ENCODE peak calls at places on chromosomes 2 and 18, in four cellular contexts. W is fibroblast of pulmonary artery, L is PC-3, O is HFFc6. I is an unnamed sample.

GRCh38 chr2:199979398-199979797 is 24.0 kb downstream of the MAIP1 start:
- DNase-seq in W (no peak), L (no peak), O (no peak), I (no peak)

GRCh38 chr2:227324671-227325055 is 388 bp upstream of the MFF start:
- DNase-seq in W (no peak), L (no peak), O (no peak), I (no peak)

GRCh38 chr2:201972621-201973255 is 60.9 kb upstream of the FZD7 start:
- DNase-seq in W (no peak), L (no peak), O (no peak), I (no peak)

GRCh38 chr2:33134086-33134763 is 187.5 kb downstream of the LTBP1 start:
- DNase-seq in W (peak), L (peak), O (peak), I (peak)

GRCh38 chr18:36399055-36399454 is 101.5 kb downstream of the FHOD3 start:
- DNase-seq in W (no peak), L (no peak), O (no peak), I (peak)

GRCh38 chr2:151851761-151852160 is 23.5 kb upstream of the ARL5A start:
- DNase-seq in W (no peak), L (peak), O (no peak), I (no peak)

GRCh38 chr2:241234962-241235361 is 46.5 kb downstream of the ANO7 start:
- DNase-seq in W (no peak), L (no peak), O (no peak), I (no peak)

GRCh38 chr2:101619191-101619591 is 78.3 kb upstream of the MAP4K4 start:
- DNase-seq in W (no peak), L (no peak), O (no peak), I (peak)

GRCh38 chr2:168935810-168936581 is 34.9 kb downstream of the G6PC2 start:
- DNase-seq in W (peak), L (peak), O (peak), I (peak)

GRCh38 chr2:48530033-48530804 is at the start of gene STON1:
- DNase-seq in W (peak), L (peak), O (no peak), I (no peak)

GRCh38 chr2:37648316-37649011 is 23.0 kb downstream of the CDC42EP3 start:
- DNase-seq in W (peak), L (no peak), O (no peak), I (no peak)
- TF ChIP-seq CTCF in W (peak), L (no peak), O (peak), I (no peak)

GRCh38 chr2:232315049-232315922 is 63.3 kb upstream of the ALPP start:
- DNase-seq in W (peak), L (peak), O (peak), I (peak)
- TF ChIP-seq CTCF in W (peak), L (no peak), O (no peak), I (peak)

DNA sequence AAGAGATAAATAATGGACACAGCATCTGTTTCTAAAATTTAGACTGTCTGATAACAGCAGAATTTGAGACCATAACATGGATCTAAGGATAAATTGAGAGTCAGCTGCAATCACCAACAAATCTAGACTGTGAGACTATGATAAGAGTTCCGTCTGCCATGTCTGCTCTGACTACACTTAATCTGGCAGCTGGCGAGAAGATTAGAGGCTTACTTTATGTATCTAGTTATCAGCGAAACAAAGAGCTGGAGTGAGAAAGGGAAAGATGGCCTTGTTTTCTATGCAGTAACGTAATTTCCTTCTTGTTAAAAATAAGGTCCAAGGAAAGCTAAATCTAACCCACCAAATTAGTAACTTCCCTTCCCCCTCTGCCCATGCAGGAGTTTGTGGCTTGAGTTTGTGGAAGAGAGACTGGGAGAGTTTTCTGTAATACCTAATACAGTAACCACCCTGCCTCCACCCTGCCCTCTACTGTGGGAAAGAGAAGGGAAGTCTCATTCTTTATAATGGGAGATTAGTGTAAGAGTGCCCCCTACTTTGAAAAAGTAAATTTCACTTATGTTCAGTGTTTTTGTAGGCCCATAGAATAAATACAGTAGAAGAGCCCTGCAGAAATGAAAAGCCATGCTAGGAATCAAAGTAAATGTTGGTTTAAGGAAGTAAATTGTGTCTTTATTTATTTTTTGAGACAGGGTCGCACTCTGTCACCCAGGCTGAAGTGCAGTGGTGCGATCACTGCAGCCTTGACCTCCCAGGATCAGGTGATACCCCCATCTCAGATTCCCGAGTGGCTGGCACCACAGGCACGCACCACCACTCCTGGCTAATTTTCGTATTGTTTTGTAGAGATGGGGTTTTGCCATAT is 27.5 kb downstream of the EML4 start:
- DNase-seq in W (peak), L (peak), O (peak), I (peak)
- TF ChIP-seq CTCF in W (peak), L (peak), O (peak), I (peak)

DNA sequence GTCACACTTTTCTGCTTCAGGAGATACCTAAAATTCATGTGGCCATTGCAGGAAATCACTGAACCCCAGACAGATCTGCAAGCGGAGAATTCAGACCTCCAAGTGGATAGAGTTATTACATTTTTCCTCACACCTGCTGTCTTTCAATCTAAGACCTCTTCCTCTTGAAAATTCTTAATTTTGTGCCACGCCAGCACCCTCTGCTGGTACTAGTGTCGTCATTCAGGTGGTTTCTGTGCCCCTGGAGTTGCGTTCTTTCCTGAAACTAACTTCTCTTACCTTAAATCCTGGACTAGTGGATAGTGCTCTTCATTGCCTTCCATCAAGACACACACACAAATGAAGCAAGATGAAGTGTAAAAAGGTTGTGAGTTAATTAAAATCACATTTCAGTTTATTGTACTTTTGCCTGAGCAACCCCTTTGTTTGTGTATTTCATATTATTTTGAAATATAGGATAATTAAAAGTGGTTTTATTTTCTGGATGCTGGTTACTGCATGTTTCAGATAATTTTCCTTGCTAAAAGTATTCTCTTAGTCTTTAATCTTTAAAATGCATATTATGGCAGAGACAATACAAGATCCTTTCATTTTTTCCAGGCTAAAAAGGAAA is 1.6 kb upstream of the DNER start:
- DNase-seq in W (peak), L (peak), O (no peak), I (peak)
- TF ChIP-seq CTCF in W (peak), L (peak), O (peak), I (peak)

DNA sequence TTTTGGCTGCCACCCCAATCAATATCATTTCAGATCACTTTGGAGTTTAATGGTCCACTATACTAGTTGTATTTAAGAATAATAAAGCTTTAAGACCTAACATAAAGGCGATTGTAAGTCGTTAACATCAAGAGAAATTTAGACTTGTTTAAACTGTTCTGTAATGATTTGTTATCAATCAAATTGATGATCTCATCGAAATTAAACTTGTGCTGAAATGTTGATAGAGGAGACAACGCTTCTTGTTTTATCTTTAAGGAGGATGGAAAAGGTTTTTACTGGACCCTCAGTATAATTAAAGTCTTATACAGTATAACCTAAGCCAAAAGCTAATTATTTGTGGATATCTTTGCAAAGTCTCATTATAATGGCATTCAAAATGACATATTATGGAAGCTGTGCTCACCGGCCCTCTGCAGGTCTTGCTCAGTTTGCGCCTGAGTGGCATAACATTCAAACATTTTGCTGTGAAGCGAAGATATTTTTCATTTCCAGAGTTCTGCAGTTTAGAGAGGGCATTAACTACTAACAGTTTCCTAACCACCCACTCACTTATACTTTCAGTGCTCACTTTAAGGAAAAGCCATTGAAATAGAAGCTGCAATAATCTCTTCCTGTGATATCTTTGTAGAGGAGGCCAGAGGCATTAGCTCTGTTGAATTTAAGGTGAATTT is 1.4 kb upstream of the SERTAD2 start:
- DNase-seq in W (peak), L (peak), O (peak), I (no peak)
- TF ChIP-seq CTCF in W (peak), L (peak), O (peak), I (peak)

DNA sequence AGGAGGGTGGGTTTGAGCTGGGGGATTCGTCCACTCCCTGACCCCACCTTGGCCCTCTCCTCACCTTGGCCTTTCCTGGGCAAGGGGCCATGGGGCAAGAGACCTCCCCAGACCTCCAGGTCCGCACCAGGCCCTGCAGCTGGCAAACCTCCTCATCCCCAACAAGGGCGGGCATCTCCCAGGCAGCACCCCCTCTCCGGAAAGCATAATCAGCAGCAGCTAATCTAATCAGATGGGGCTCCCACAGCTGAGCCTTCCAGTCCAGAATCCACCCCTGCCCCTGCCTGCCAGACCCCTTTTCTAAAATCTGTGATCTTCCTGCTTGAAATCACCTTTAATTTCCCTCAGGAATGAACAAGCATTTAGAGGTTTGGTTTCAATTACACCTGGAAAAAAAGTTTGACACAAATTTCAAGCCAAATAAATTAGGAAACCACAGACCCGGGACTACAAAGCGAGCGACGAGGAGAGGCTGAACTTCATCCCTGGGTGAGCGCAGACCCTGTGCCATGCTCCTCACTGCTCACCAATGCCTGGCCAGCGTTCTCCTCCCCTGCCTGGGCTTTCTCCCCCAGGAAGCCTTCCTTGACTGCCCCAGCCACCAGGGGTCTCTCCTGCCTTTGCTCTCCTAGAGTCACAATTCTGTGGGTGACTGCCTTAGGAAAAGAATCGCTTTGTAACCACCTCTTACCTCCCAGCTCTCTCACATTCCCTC is 143.0 kb upstream of the MYCN start:
- DNase-seq in W (no peak), L (no peak), O (no peak), I (peak)
- TF ChIP-seq CTCF in W (no peak), L (no peak), O (no peak), I (no peak)

GRCh38 chr2:123468071-123468470 is 557.0 kb upstream of the CNTNAP5 start:
- DNase-seq in W (peak), L (peak), O (no peak), I (peak)
- TF ChIP-seq CTCF in W (no peak), L (peak), O (no peak), I (no peak)

DNA sequence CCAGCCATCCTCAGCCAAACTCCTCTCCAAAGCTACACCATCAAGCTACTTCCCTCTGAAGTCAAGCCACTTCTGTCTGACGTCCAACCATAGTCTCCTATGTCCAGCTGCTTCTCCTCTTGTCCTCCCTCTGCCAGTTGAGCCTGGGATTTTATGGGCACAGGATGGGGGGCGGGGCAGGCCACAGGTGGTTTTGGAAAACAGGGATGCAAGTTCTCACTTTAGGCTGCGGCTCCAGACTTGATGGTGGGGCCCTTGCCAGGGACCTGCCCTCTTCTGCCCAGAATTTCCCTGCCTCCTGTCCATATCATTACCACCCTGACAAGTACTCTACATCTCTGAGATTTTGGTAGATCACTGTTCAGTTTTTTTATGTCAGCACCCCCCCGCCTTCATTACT is 41.6 kb downstream of the TEX51 start:
- DNase-seq in W (no peak), L (no peak), O (no peak), I (no peak)
- TF ChIP-seq CTCF in W (no peak), L (no peak), O (no peak), I (no peak)

DNA sequence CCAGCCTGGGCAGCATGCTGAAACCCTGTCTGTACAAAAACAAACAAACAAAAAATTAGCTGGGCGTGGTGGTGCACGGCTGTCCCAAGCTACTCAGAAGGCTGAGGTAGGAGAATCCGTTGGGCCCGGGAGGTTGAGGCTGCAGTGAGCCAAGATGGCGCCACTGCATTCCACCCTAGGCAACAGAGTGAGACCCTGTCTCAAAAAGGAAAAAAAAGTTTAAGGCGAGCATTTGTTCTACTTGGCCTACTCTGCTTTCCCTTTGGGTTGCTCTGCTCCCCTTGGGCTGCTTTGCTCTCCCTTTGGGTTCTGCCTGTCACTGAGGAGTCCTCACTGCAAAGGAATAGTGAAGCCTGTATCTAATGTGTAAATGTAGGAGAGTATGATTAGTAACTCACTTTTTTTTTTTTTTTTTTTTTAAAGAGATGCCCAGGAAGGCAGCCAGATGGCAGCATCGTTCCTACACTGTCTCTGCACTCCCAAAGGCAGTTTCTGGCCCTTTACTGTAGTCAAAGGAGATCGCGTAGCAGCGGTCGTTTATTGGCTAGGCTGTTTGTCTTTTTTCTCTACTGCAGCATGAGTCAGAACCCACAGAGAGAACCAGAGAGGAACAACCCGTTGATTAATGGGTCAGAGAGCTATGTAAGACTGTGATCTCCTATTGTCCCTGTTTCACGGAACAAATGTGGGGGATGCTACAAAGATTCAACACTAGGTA is 118.3 kb upstream of the CWC22 start:
- DNase-seq in W (peak), L (peak), O (peak), I (peak)
- TF ChIP-seq CTCF in W (peak), L (peak), O (peak), I (peak)

GRCh38 chr2:96409543-96410184 is 74.1 kb downstream of the NCAPH start:
- DNase-seq in W (peak), L (no peak), O (no peak), I (no peak)
- TF ChIP-seq CTCF in W (no peak), L (no peak), O (no peak), I (no peak)

I was measured in MCF 10A.